ENCODE peak calls at places on chromosomes 6 and 20, in five cellular contexts. Z is IMR-90, X is GM23338, F is PC-9, Y is spleen. K is an unnamed sample.

GRCh38 chr6:137810554-137811120 is 56.4 kb upstream of the TNFAIP3 start:
- DNase-seq in Z (no peak), X (no peak), F (no peak), Y (no peak), K (no peak)

GRCh38 chr6:116631379-116631990 is 15.2 kb downstream of the RSPH4A start:
- DNase-seq in Z (no peak), X (peak), F (no peak), Y (no peak), K (no peak)

GRCh38 chr20:3651204-3651970 is 11.8 kb downstream of the GFRA4 start:
- DNase-seq in Z (no peak), X (no peak), F (no peak), Y (no peak), K (peak)

GRCh38 chr20:37669062-37669772 is 24.6 kb upstream of the CTNNBL1 start:
- DNase-seq in Z (no peak), X (peak), F (peak), Y (no peak), K (peak)

GRCh38 chr6:108408453-108408852 is 113.6 kb downstream of the AFG1L start:
- DNase-seq in Z (peak), X (no peak), F (no peak), Y (no peak), K (no peak)

GRCh38 chr20:11216451-11217314 is 542.9 kb upstream of the JAG1 start:
- DNase-seq in Z (peak), X (no peak), F (no peak), Y (no peak), K (no peak)

GRCh38 chr20:32235331-32236047 is 27.8 kb downstream of the POFUT1 start:
- DNase-seq in Z (no peak), X (no peak), F (no peak), Y (no peak), K (no peak)

GRCh38 chr6:149436647-149437046 is 36.6 kb downstream of the SUMO4 start:
- DNase-seq in Z (no peak), X (no peak), F (no peak), Y (peak), K (no peak)

GRCh38 chr6:84596488-84596887 is 167.9 kb downstream of the TBX18 start:
- DNase-seq in Z (no peak), X (no peak), F (no peak), Y (no peak), K (no peak)

GRCh38 chr6:15152720-15153119 is 93.1 kb upstream of the JARID2 start:
- DNase-seq in Z (no peak), X (no peak), F (no peak), Y (no peak), K (no peak)

GRCh38 chr6:335146-335545 is 42.9 kb downstream of the DUSP22 start:
- DNase-seq in Z (no peak), X (no peak), F (no peak), Y (peak), K (no peak)

GRCh38 chr6:107728564-107728897 is 95.6 kb downstream of the SCML4 start:
- DNase-seq in Z (no peak), X (no peak), F (no peak), Y (no peak), K (no peak)

GRCh38 chr6:84998223-84998622 is 233.8 kb upstream of the TBX18 start:
- DNase-seq in Z (no peak), X (no peak), F (no peak), Y (no peak), K (no peak)

GRCh38 chr6:85113934-85114582 is 335.8 kb upstream of the NT5E start:
- DNase-seq in Z (no peak), X (no peak), F (no peak), Y (no peak), K (no peak)

GRCh38 chr6:30613251-30614043 is 3.6 kb downstream of the PPP1R10 start:
- DNase-seq in Z (peak), X (no peak), F (no peak), Y (no peak), K (no peak)

GRCh38 chr6:42243046-42243445 is 25.4 kb upstream of the MRPS10 start:
- DNase-seq in Z (no peak), X (no peak), F (no peak), Y (no peak), K (no peak)

GRCh38 chr6:90676516-90676915 is 89.6 kb upstream of the MAP3K7 start:
- DNase-seq in Z (no peak), X (peak), F (no peak), Y (no peak), K (no peak)

GRCh38 chr6:106972500-106972899 is 2.0 kb downstream of the CD24 start:
- DNase-seq in Z (no peak), X (no peak), F (no peak), Y (no peak), K (no peak)

GRCh38 chr20:32130352-32130751 is 20.8 kb downstream of the TM9SF4 start:
- DNase-seq in Z (no peak), X (peak), F (no peak), Y (no peak), K (no peak)

GRCh38 chr20:5608448-5609161 is 141.6 kb upstream of the SHLD1 start:
- DNase-seq in Z (peak), X (no peak), F (no peak), Y (no peak), K (no peak)

GRCh38 chr6:62035952-62036351 is 250.1 kb downstream of the KHDRBS2 start:
- DNase-seq in Z (no peak), X (no peak), F (no peak), Y (no peak), K (no peak)

GRCh38 chr20:10487354-10488115 is 52.4 kb downstream of the SLX4IP start:
- DNase-seq in Z (peak), X (no peak), F (no peak), Y (no peak), K (no peak)

GRCh38 chr6:112986270-112986669 is 639.1 kb downstream of the RFPL4B start:
- DNase-seq in Z (peak), X (no peak), F (no peak), Y (no peak), K (no peak)

GRCh38 chr20:44785768-44786167 is 24.6 kb downstream of the RIMS4 start:
- DNase-seq in Z (no peak), X (peak), F (no peak), Y (no peak), K (no peak)

GRCh38 chr6:18122128-18123093 is at the start of gene NHLRC1:
- DNase-seq in Z (peak), X (peak), F (peak), Y (peak), K (no peak)

GRCh38 chr6:88840806-88841539 is 122.4 kb downstream of the RNGTT start:
- DNase-seq in Z (peak), X (no peak), F (no peak), Y (no peak), K (no peak)

GRCh38 chr6:38871745-38872568 is 156.8 kb downstream of the DNAH8 start:
- DNase-seq in Z (peak), X (peak), F (peak), Y (no peak), K (peak)

GRCh38 chr20:37329481-37330165 is 16.3 kb upstream of the SRC start:
- DNase-seq in Z (no peak), X (no peak), F (no peak), Y (no peak), K (no peak)

GRCh38 chr6:74879234-74879633 is 326.6 kb downstream of the COL12A1 start:
- DNase-seq in Z (peak), X (no peak), F (no peak), Y (no peak), K (no peak)

GRCh38 chr6:3389390-3390167 is 67.3 kb downstream of the SLC22A23 start:
- DNase-seq in Z (peak), X (no peak), F (no peak), Y (no peak), K (no peak)

GRCh38 chr20:38173237-38174156 is 8.4 kb upstream of the TGM2 start:
- DNase-seq in Z (peak), X (peak), F (peak), Y (no peak), K (no peak)

GRCh38 chr6:81969011-81969410 is 216.5 kb upstream of the TENT5A start:
- DNase-seq in Z (no peak), X (no peak), F (no peak), Y (no peak), K (no peak)

GRCh38 chr6:164757451-164757850 is 552.0 kb downstream of the C6orf118 start:
- DNase-seq in Z (no peak), X (no peak), F (no peak), Y (no peak), K (no peak)

GRCh38 chr6:98921038-98921437 is 26.7 kb downstream of the FBXL4 start:
- DNase-seq in Z (peak), X (no peak), F (no peak), Y (no peak), K (no peak)

GRCh38 chr20:59836768-59837167 is 96.7 kb downstream of the SYCP2 start:
- DNase-seq in Z (no peak), X (peak), F (no peak), Y (no peak), K (no peak)
- H3K4me3 ChIP-seq in Z (no peak), X (no peak), F (no peak), Y (no peak), K (no peak)

GRCh38 chr6:146602526-146602925 is 3.8 kb downstream of the ADGB start:
- DNase-seq in Z (no peak), X (no peak), F (no peak), Y (no peak), K (no peak)

GRCh38 chr6:146595981-146596731 is 2.6 kb upstream of the ADGB start:
- DNase-seq in Z (no peak), X (no peak), F (no peak), Y (no peak), K (no peak)

GRCh38 chr6:146594495-146594894 is 4.3 kb upstream of the ADGB start:
- DNase-seq in Z (no peak), X (no peak), F (no peak), Y (no peak), K (no peak)

GRCh38 chr6:146601352-146601751 is 2.6 kb downstream of the ADGB start:
- DNase-seq in Z (no peak), X (no peak), F (no peak), Y (no peak), K (no peak)

GRCh38 chr6:146598785-146599405 is at the start of gene ADGB:
- DNase-seq in Z (peak), X (peak), F (peak), Y (peak), K (no peak)
- H3K4me3 ChIP-seq in Z (peak), X (peak), F (peak), Y (peak), K (no peak)

DNA sequence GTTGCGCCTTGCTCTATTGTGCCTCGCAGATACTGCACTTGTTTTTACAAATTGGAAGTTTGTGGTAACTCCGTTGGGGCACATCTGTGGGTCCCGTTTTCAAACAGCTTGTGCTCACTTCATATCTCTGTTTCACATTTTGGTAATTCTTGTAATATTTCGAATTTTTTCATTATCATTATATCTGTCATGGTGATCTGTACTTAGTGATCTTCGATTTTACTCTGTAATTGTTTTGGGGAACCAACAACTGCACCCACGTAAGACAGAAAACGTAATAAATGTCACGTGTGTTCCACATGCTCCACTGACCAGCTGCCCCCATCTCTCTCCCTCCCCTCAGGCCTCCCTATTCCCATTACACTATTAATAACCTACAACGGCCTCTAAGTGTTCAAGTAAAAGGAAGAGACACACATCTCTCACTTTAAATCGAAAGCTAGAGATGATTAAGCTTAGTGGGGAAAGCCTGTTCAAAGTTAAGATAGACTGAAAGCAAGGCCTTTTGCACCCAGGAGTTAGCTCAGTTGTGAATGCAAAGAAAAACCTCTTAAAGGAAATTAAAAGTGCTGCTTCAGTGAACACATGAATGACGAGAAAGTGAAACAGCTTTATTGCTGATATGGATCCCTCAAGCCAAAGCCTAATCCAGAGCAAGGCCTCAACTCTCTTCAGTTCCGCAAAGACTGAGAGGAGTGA is 26.9 kb downstream of the TTLL2 start:
- DNase-seq in Z (no peak), X (no peak), F (no peak), Y (no peak), K (no peak)
- H3K4me3 ChIP-seq in Z (no peak), X (no peak), F (no peak), Y (peak), K (peak)

GRCh38 chr20:51429144-51429482 is 113.4 kb downstream of the NFATC2 start:
- DNase-seq in Z (no peak), X (no peak), F (no peak), Y (peak), K (no peak)

GRCh38 chr20:51426879-51427624 is 115.5 kb downstream of the NFATC2 start:
- DNase-seq in Z (no peak), X (no peak), F (no peak), Y (no peak), K (no peak)

GRCh38 chr20:51429696-51430095 is 112.8 kb downstream of the NFATC2 start:
- DNase-seq in Z (no peak), X (no peak), F (no peak), Y (no peak), K (no peak)

GRCh38 chr20:51427625-51428291 is 114.8 kb downstream of the NFATC2 start:
- DNase-seq in Z (no peak), X (peak), F (no peak), Y (no peak), K (no peak)

DNA sequence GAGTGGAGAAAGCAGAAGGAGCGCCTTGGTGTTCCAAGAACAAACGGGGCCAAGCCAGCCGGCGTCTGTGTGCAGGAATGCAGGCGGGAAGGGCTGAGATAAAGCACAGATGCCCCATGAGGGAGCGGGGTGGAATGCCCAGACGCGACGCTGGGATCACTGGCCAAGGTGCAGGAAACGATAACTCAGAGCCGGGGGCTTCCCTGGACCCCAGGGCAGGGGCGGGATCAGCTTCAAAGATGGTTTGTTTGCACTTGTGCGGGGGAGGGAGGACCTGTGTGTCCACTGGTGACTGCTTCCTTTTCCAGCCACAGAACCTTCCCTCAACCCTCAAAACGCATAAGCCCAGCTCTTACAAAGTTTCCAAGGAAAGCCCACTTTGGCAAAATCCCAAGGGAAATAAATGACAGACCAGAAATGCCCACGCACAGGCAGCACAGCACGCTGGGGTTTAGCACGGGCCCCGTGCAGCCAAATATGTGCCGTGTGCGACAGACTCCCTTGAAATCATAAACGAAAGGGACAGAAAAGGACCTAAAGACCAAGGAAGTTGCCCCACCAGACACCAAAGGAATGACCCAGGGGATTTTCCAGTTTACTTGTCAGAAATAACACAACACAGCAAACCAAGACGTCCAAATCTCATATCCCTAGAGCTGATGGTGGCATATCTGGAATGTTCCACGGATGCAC is 113.9 kb downstream of the NFATC2 start:
- DNase-seq in Z (peak), X (peak), F (no peak), Y (peak), K (no peak)
- H3K4me3 ChIP-seq in Z (no peak), X (no peak), F (no peak), Y (no peak), K (no peak)

GRCh38 chr20:45823949-45824835 is 2.9 kb downstream of the TNNC2 start:
- DNase-seq in Z (no peak), X (peak), F (peak), Y (peak), K (peak)
- H3K4me3 ChIP-seq in Z (no peak), X (peak), F (no peak), Y (peak), K (peak)

DNA sequence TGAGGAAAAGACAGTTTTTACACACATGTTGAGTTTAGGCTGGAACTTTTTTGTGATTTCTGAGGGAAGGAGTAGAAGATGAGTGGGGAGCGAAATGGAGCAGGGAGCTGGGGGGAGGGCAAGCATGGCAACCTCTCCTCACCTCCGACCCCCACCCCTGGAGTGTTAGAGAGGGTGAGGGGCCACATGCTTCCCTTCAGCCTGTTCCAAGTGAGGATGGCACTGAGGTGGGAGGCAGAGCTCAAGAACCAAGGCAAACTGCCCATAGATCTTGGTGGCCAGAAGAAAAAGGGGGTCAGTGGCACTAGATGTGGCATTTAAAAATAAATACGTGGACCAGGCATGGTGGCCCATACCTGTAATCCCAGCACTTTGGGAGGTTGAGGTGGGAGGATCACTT is 4.8 kb downstream of the TTBK1 start:
- DNase-seq in Z (no peak), X (no peak), F (no peak), Y (peak), K (no peak)
- H3K4me3 ChIP-seq in Z (no peak), X (peak), F (no peak), Y (no peak), K (no peak)

GRCh38 chr6:11379805-11380204 is 147.3 kb upstream of the NEDD9 start:
- DNase-seq in Z (no peak), X (no peak), F (no peak), Y (no peak), K (no peak)

GRCh38 chr6:11378639-11379038 is 146.2 kb upstream of the NEDD9 start:
- DNase-seq in Z (no peak), X (no peak), F (no peak), Y (no peak), K (no peak)

GRCh38 chr6:11380549-11380948 is 148.1 kb upstream of the NEDD9 start:
- DNase-seq in Z (no peak), X (no peak), F (no peak), Y (no peak), K (no peak)

GRCh38 chr6:11381801-11382513 is 149.5 kb upstream of the NEDD9 start:
- DNase-seq in Z (no peak), X (no peak), F (no peak), Y (peak), K (peak)

DNA sequence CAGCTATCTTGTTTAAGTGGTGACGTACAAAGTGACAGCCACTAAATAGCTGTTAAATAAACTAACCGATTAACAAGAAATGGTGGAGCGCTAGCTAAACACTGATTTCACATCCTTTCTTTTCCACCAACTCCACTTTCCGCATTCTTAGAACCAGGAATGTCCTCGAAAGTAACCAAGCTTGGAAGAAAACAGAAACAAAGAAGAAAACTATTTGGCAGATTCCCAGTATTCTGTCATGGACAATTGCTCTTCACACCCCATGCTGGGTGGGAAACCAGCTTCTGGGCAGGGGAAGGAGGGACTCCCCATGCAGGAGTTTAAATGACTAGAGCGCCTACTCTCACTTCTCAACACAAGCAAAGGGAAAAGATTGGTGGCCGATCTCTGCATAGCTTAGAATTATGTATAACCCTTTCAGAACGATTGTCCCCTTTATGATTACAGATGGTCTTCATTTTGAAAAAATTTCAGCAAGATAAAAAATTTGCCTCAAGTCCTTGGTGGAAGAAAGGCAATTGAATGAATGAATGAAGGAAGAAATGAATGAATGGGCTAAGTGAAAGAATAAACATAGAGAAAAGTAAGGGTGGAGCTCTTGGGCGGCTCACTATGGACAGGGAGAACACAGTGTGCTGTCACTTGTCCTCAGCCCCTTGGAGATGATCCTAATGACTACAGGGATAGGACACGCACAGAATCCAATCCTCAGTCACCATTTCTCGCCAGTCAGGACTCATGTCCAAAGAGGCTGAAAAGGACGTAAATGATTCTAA is 148.7 kb upstream of the NEDD9 start:
- DNase-seq in Z (no peak), X (peak), F (no peak), Y (no peak), K (no peak)
- H3K4me3 ChIP-seq in Z (no peak), X (no peak), F (no peak), Y (peak), K (peak)

DNA sequence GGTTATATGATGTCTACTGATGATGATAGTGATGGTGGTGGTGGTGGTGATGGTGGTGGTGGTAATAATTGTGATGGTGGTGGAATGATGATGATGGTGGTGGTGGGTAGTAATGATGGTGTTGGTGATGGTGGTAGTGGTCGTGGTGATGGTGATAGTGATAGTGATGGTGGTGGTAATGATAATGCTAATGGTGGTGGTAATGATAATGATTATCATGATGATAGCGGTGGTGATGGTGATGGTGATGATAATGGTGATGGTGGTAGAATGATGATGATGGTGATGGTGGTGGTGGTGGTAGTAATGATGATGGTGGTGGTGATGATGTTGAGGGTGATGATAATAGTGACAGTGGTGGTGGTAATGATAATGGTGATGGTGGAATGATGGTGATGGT is 4.5 kb upstream of the LPA start:
- DNase-seq in Z (no peak), X (no peak), F (no peak), Y (no peak), K (no peak)
- H3K4me3 ChIP-seq in Z (no peak), X (no peak), F (no peak), Y (no peak), K (no peak)

K was measured in Jurkat, Clone E6-1.